ENCODE peak calls at places on chromosomes 5 and 9, in ten cellular contexts. K is keratinocyte, B is fibroblast of lung, R is left ventricle myocardium inferior, F is tibial artery, V is RWPE2, Z is heart left ventricle, H is cardiac muscle cell, L is breast epithelium, U is ovary. Y is an unnamed sample. For H3K4me1, the result is how much of the 10 kb centered on the place peaks cover.

GRCh38 chr9:94922098-94922607 is 195.7 kb downstream of the AOPEP start:
- DNase-seq in K (no peak), B (peak), R (no peak), F (peak), V (no peak), Z (peak), H (no peak), L (peak), U (peak), Y (peak)

GRCh38 chr5:134451618-134452505 is 40.2 kb upstream of the CDKN2AIPNL start:
- DNase-seq in K (no peak), B (peak), R (peak), F (peak), V (peak), Z (peak), H (no peak), L (no peak), U (peak), Y (peak)

GRCh38 chr5:149915392-149916260 is 29.0 kb downstream of the PDE6A start:
- DNase-seq in K (peak), B (peak), R (no peak), F (no peak), V (no peak), Z (no peak), H (peak), L (no peak), U (no peak), Y (no peak)

GRCh38 chr9:35673132-35673997 is at the start of gene CA9:
- DNase-seq in K (no peak), B (no peak), R (peak), F (no peak), V (no peak), Z (peak), H (no peak), L (no peak), U (no peak), Y (no peak)

GRCh38 chr9:107243757-107244156 is 39.3 kb upstream of the RAD23B start:
- DNase-seq in K (peak), B (peak), R (no peak), F (no peak), V (peak), Z (no peak), H (no peak), L (peak), U (no peak), Y (no peak)

GRCh38 chr9:82558855-82559615 is 503.9 kb downstream of the RASEF start:
- DNase-seq in K (no peak), B (peak), R (no peak), F (no peak), V (no peak), Z (no peak), H (no peak), L (no peak), U (no peak), Y (no peak)

GRCh38 chr5:103436661-103437060 is 125.9 kb downstream of the NUDT12 start:
- DNase-seq in K (no peak), B (no peak), R (no peak), F (no peak), V (no peak), Z (no peak), H (no peak), L (no peak), U (no peak), Y (no peak)

GRCh38 chr5:111165058-111165457 is 59.1 kb upstream of the CAMK4 start:
- DNase-seq in K (no peak), B (no peak), R (no peak), F (no peak), V (no peak), Z (no peak), H (no peak), L (no peak), U (no peak), Y (no peak)

GRCh38 chr5:60457256-60457655 is 242.7 kb downstream of the DEPDC1B start:
- DNase-seq in K (no peak), B (no peak), R (no peak), F (no peak), V (no peak), Z (no peak), H (no peak), L (no peak), U (no peak), Y (no peak)

GRCh38 chr9:133841167-133841812 is 103.1 kb upstream of the SARDH start:
- DNase-seq in K (no peak), B (no peak), R (no peak), F (no peak), V (no peak), Z (no peak), H (no peak), L (no peak), U (no peak), Y (no peak)

GRCh38 chr9:108517591-108518365 is 338.0 kb downstream of the ACTL7B start:
- DNase-seq in K (no peak), B (no peak), R (no peak), F (no peak), V (no peak), Z (no peak), H (no peak), L (no peak), U (no peak), Y (no peak)

GRCh38 chr9:109118802-109119438 is 827 bp downstream of the TMEM245 start:
- DNase-seq in K (no peak), B (peak), R (no peak), F (no peak), V (no peak), Z (no peak), H (peak), L (no peak), U (no peak), Y (no peak)

GRCh38 chr5:73690015-73690414 is 64.0 kb downstream of the ARHGEF28 start:
- DNase-seq in K (no peak), B (no peak), R (no peak), F (no peak), V (no peak), Z (no peak), H (no peak), L (no peak), U (no peak), Y (no peak)

GRCh38 chr9:101727621-101728524 is 10.6 kb downstream of the GRIN3A start:
- DNase-seq in K (no peak), B (no peak), R (no peak), F (no peak), V (no peak), Z (no peak), H (peak), L (no peak), U (no peak), Y (no peak)

GRCh38 chr5:106089073-106089472 is 1581.7 kb downstream of the EFNA5 start:
- DNase-seq in K (no peak), B (no peak), R (no peak), F (no peak), V (no peak), Z (no peak), H (no peak), L (no peak), U (no peak), Y (no peak)

GRCh38 chr9:16867571-16868311 is 2.7 kb downstream of the BNC2 start:
- DNase-seq in K (peak), B (peak), R (no peak), F (peak), V (no peak), Z (no peak), H (no peak), L (no peak), U (no peak), Y (no peak)

GRCh38 chr9:21919377-21920362 is 74.5 kb downstream of the CDKN2A start:
- DNase-seq in K (no peak), B (peak), R (no peak), F (no peak), V (no peak), Z (no peak), H (no peak), L (no peak), U (no peak), Y (no peak)

GRCh38 chr9:6549106-6549505 is 96.4 kb downstream of the GLDC start:
- DNase-seq in K (no peak), B (peak), R (no peak), F (no peak), V (no peak), Z (no peak), H (no peak), L (no peak), U (no peak), Y (no peak)

GRCh38 chr5:91359957-91360609 is 23.0 kb downstream of the ARRDC3 start:
- DNase-seq in K (no peak), B (peak), R (no peak), F (no peak), V (no peak), Z (no peak), H (no peak), L (no peak), U (no peak), Y (no peak)

GRCh38 chr5:40429258-40430111 is 250.2 kb upstream of the PTGER4 start:
- DNase-seq in K (no peak), B (no peak), R (peak), F (peak), V (no peak), Z (peak), H (no peak), L (no peak), U (no peak), Y (no peak)

GRCh38 chr5:133873454-133873853 is 95.0 kb downstream of the C5orf15 start:
- DNase-seq in K (no peak), B (peak), R (no peak), F (no peak), V (peak), Z (no peak), H (no peak), L (no peak), U (no peak), Y (no peak)

GRCh38 chr5:11048760-11049159 is 287.7 kb upstream of the DAP start:
- DNase-seq in K (no peak), B (no peak), R (no peak), F (no peak), V (no peak), Z (no peak), H (no peak), L (no peak), U (no peak), Y (no peak)

GRCh38 chr9:35792044-35792813 is 838 bp downstream of the NPR2 start:
- DNase-seq in K (no peak), B (no peak), R (no peak), F (no peak), V (no peak), Z (peak), H (no peak), L (no peak), U (peak), Y (no peak)

GRCh38 chr9:8852301-8852864 is 1052.8 kb upstream of the DMAC1 start:
- DNase-seq in K (no peak), B (no peak), R (no peak), F (no peak), V (no peak), Z (no peak), H (no peak), L (no peak), U (no peak), Y (no peak)

GRCh38 chr9:5799314-5799713 is 33.6 kb downstream of the ERMP1 start:
- DNase-seq in K (no peak), B (peak), R (no peak), F (no peak), V (no peak), Z (no peak), H (no peak), L (no peak), U (no peak), Y (no peak)

GRCh38 chr5:149885512-149885911 is 59.1 kb downstream of the PDE6A start:
- DNase-seq in K (no peak), B (no peak), R (no peak), F (no peak), V (no peak), Z (no peak), H (no peak), L (no peak), U (no peak), Y (no peak)

GRCh38 chr9:124216474-124217176 is 41.1 kb upstream of the NEK6 start:
- DNase-seq in K (no peak), B (no peak), R (peak), F (no peak), V (peak), Z (no peak), H (no peak), L (no peak), U (no peak), Y (peak)

GRCh38 chr9:13023498-13023897 is 248.7 kb downstream of the LURAP1L start:
- DNase-seq in K (no peak), B (peak), R (no peak), F (no peak), V (no peak), Z (no peak), H (no peak), L (no peak), U (no peak), Y (no peak)

GRCh38 chr9:114718801-114719221 is 36.8 kb upstream of the TEX48 start:
- DNase-seq in K (no peak), B (peak), R (no peak), F (no peak), V (peak), Z (no peak), H (no peak), L (no peak), U (no peak), Y (no peak)

GRCh38 chr9:98158071-98158791 is 34.2 kb downstream of the CORO2A start:
- DNase-seq in K (no peak), B (no peak), R (no peak), F (no peak), V (no peak), Z (no peak), H (no peak), L (peak), U (no peak), Y (peak)

GRCh38 chr9:89888233-89888632 is 283.4 kb downstream of the GADD45G start:
- DNase-seq in K (no peak), B (no peak), R (no peak), F (no peak), V (peak), Z (peak), H (no peak), L (no peak), U (no peak), Y (peak)

GRCh38 chr5:59587489-59588337 is 305.8 kb downstream of the PDE4D start:
- DNase-seq in K (no peak), B (peak), R (peak), F (no peak), V (no peak), Z (peak), H (peak), L (no peak), U (peak), Y (peak)

GRCh38 chr9:264231-264630 is 49.6 kb downstream of the DOCK8 start:
- DNase-seq in K (no peak), B (no peak), R (no peak), F (no peak), V (no peak), Z (no peak), H (no peak), L (no peak), U (no peak), Y (no peak)
- H3K27ac ChIP-seq in K (no peak), B (no peak), R (no peak), F (no peak), V (no peak), Z (no peak), H (no peak), L (no peak), U (no peak), Y (no peak)

DNA sequence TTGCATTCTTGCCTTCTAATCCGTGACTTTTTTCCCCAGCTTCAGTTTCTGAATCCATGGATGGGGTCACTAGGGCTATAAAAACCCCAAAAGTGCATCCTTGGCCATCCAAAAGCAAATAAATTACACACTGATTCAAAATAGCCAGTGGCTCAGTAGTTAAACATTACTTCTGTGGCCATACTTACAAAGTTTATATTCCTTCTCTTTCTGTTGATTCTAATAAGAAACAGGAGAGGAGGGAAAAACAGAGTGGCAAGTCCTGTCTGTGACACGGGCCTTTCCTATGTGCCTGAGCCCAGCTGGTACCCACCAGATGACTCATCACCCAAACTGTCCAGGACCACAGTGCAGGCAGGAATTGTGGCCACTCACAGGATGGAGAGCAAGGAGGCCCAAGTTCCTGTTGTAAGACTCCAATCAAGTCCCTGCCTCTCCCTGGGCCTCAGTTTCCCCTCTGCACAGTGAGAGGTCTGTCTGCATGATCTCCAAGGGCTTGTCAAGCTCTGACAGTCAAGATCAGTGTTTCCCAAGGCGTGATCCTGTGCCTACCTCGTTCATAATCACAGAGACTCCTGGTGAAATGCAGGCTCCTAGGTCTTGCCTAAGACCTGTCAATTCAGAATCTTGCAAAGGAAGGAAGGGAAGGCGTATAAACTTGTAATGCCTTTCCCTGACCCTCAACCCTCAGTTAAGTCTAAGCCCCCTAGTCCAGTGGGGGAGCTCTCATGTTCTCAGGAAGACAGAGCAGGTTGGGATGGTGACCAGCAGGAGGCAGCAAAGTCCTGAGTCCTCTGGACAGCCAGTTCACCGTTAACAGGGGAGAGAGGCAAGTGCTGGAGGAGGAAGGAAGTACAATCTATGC is 29.5 kb downstream of the TNIP1 start:
- DNase-seq in K (no peak), B (peak), R (peak), F (peak), V (no peak), Z (peak), H (peak), L (peak), U (peak), Y (peak)
- TF ChIP-seq CTCF in K (peak), B (peak), R (peak), F (peak), V (peak), Z (peak), H (peak), L (peak), U (peak), Y (peak)

GRCh38 chr5:68220914-68221313 is 5.4 kb downstream of the PIK3R1 start:
- DNase-seq in K (no peak), B (no peak), R (no peak), F (no peak), V (no peak), Z (no peak), H (no peak), L (no peak), U (no peak), Y (no peak)

GRCh38 chr5:68222310-68222709 is 6.8 kb downstream of the PIK3R1 start:
- DNase-seq in K (no peak), B (no peak), R (no peak), F (no peak), V (no peak), Z (no peak), H (no peak), L (no peak), U (no peak), Y (no peak)

GRCh38 chr5:68222824-68223354 is 7.3 kb downstream of the PIK3R1 start:
- DNase-seq in K (no peak), B (no peak), R (no peak), F (no peak), V (no peak), Z (no peak), H (no peak), L (no peak), U (no peak), Y (no peak)

GRCh38 chr5:68220260-68220659 is 4.7 kb downstream of the PIK3R1 start:
- DNase-seq in K (no peak), B (no peak), R (no peak), F (no peak), V (no peak), Z (peak), H (no peak), L (peak), U (no peak), Y (no peak)

GRCh38 chr5:68221488-68221887 is 5.9 kb downstream of the PIK3R1 start:
- DNase-seq in K (no peak), B (no peak), R (no peak), F (no peak), V (no peak), Z (no peak), H (no peak), L (no peak), U (no peak), Y (no peak)
- H3K4me1 ChIP-seq in K (under half), B (under half), R (half or more), F (half or more), V (under half), Z (half or more), H (under half), L (under half), U (under half), Y (half or more)

GRCh38 chr5:17239953-17240352 is 22.5 kb downstream of the BASP1 start:
- DNase-seq in K (no peak), B (no peak), R (no peak), F (no peak), V (no peak), Z (no peak), H (no peak), L (no peak), U (no peak), Y (no peak)
- H3K27ac ChIP-seq in K (no peak), B (no peak), R (no peak), F (no peak), V (peak), Z (no peak), H (no peak), L (no peak), U (no peak), Y (no peak)

GRCh38 chr5:142386151-142387021 is 61.6 kb upstream of the SPRY4 start:
- DNase-seq in K (no peak), B (no peak), R (no peak), F (no peak), V (no peak), Z (no peak), H (no peak), L (no peak), U (no peak), Y (peak)
- TF ChIP-seq CTCF in K (no peak), B (no peak), R (no peak), F (no peak), V (no peak), Z (no peak), H (no peak), L (no peak), U (no peak), Y (no peak)

GRCh38 chr5:65765582-65765981 is 43.6 kb downstream of the NLN start:
- DNase-seq in K (no peak), B (no peak), R (no peak), F (no peak), V (no peak), Z (no peak), H (no peak), L (no peak), U (no peak), Y (no peak)

GRCh38 chr5:65760504-65761275 is 38.7 kb downstream of the NLN start:
- DNase-seq in K (no peak), B (peak), R (no peak), F (no peak), V (no peak), Z (peak), H (no peak), L (peak), U (no peak), Y (no peak)

GRCh38 chr5:65758546-65759144 is 36.6 kb downstream of the NLN start:
- DNase-seq in K (no peak), B (no peak), R (no peak), F (no peak), V (no peak), Z (no peak), H (no peak), L (no peak), U (no peak), Y (no peak)

GRCh38 chr5:65766159-65766558 is 44.2 kb downstream of the NLN start:
- DNase-seq in K (no peak), B (no peak), R (no peak), F (no peak), V (no peak), Z (no peak), H (no peak), L (no peak), U (no peak), Y (no peak)

DNA sequence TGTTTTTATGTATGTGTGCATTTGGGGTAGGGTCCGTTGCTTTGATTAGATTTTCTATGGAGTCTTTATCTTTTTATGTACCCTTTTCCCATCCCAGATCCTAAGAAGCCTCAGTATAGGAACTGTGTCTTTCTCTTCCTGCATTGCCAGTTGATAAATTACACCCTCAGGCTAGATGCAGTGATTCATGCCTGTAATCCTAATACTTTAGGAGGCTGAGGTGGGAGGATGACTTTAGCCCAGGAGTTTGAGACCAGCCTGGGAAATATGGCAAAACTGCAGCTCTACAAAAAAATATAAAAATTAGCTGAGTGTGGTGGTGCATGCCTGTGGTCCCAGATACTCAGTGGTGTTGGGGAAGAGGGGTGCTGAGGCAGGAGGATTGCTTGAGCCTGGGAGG is 40.2 kb downstream of the NLN start:
- DNase-seq in K (no peak), B (peak), R (no peak), F (no peak), V (no peak), Z (no peak), H (no peak), L (no peak), U (no peak), Y (no peak)
- H3K4me1 ChIP-seq in K (under half), B (under half), R (under half), F (under half), V (under half), Z (under half), H (under half), L (under half), U (under half), Y (under half)

DNA sequence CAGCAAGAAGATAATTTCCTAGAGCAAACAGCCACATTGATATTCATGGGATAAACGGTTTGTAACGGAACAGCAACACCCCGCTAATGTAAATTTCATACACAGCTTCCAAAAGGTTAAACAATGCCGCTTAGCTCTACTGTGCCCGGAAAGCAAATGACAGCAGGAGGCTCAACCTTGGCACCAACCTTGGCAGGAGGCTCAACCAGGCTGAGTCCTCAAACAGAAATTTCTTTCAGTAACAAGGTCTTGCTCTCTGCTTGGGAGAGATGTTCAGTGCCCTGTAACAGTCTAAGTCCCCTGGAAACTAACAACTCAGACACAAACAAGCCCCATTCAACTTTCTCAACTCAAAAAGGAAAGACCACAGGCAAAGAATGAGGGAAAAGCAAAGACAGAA is 11.1 kb upstream of the PPP1R2B start:
- DNase-seq in K (no peak), B (no peak), R (no peak), F (no peak), V (no peak), Z (no peak), H (no peak), L (no peak), U (no peak), Y (no peak)
- H3K27ac ChIP-seq in K (no peak), B (no peak), R (no peak), F (no peak), V (no peak), Z (no peak), H (no peak), L (no peak), U (no peak), Y (no peak)

Y was measured in upper lobe of right lung.